ENCODE peak calls at places on chromosomes 2 and 18, in ten cellular contexts. Z is psoas muscle, X is right lobe of liver, J is hepatocyte, V is choroid plexus epithelial cell, L is IMR-90, P is colonic mucosa, E is fibroblast of lung, U is PC-3, F is kidney epithelial cell. R is an unnamed sample.

GRCh38 chr2:74511104-74511989 is 2.9 kb upstream of the TLX2 start:
- DNase-seq in Z (no peak), X (no peak), J (no peak), V (no peak), L (peak), P (no peak), E (peak), U (peak), F (no peak), R (no peak)

GRCh38 chr18:22169889-22170420 is 566 bp downstream of the GATA6 start:
- DNase-seq in Z (peak), X (peak), J (no peak), V (no peak), L (peak), P (no peak), E (no peak), U (peak), F (no peak), R (no peak)

GRCh38 chr2:8457092-8457481 is 224.8 kb upstream of the ID2 start:
- DNase-seq in Z (no peak), X (peak), J (peak), V (no peak), L (no peak), P (peak), E (no peak), U (no peak), F (no peak), R (no peak)

GRCh38 chr2:38653715-38654494 is 12.0 kb upstream of the GALM start:
- DNase-seq in Z (no peak), X (no peak), J (peak), V (no peak), L (peak), P (no peak), E (peak), U (no peak), F (no peak), R (no peak)

GRCh38 chr2:30300456-30301221 is 69.3 kb downstream of the LBH start:
- DNase-seq in Z (no peak), X (no peak), J (no peak), V (peak), L (peak), P (no peak), E (peak), U (no peak), F (no peak), R (peak)

GRCh38 chr2:26561918-26562810 is 79.0 kb downstream of the CIB4 start:
- DNase-seq in Z (peak), X (peak), J (no peak), V (peak), L (no peak), P (peak), E (peak), U (no peak), F (no peak), R (no peak)

GRCh38 chr2:61255580-61256437 is 93.8 kb downstream of the C2orf74 start:
- DNase-seq in Z (no peak), X (no peak), J (no peak), V (peak), L (peak), P (no peak), E (peak), U (peak), F (peak), R (no peak)

GRCh38 chr2:219664958-219665357 is 37.5 kb downstream of the SLC4A3 start:
- DNase-seq in Z (no peak), X (no peak), J (peak), V (peak), L (peak), P (no peak), E (peak), U (no peak), F (no peak), R (no peak)

GRCh38 chr2:126679314-126679713 is 23.4 kb downstream of the GYPC start:
- DNase-seq in Z (no peak), X (no peak), J (no peak), V (no peak), L (no peak), P (no peak), E (no peak), U (no peak), F (no peak), R (no peak)

GRCh38 chr2:20135631-20136050 is 84.2 kb upstream of the LAPTM4A start:
- DNase-seq in Z (peak), X (peak), J (peak), V (peak), L (peak), P (peak), E (peak), U (peak), F (no peak), R (no peak)

DNA sequence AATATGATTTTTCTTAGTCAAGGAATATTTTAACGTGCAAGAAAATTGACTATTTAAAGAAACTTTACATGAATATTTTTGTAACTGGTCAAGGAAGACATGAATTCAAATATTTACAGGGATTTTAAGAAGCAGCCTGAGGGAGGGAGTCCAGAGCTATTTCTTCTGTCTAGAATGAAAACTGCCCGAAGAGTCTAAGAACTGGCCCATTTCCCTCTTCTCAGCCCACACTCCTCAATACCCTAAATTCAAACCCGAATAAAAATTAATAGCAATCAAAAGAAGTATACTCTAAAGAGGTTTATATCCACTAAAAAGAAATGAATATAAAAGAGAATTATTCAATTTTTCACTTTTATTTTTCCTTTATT is 6.5 kb upstream of the NDUFV2 start:
- DNase-seq in Z (no peak), X (no peak), J (no peak), V (no peak), L (no peak), P (no peak), E (no peak), U (no peak), F (no peak), R (no peak)
- TF ChIP-seq CTCF in Z (no peak), X (no peak), J (no peak), V (no peak), L (no peak), P (no peak), E (no peak), U (no peak), F (no peak), R (no peak)

GRCh38 chr18:71020342-71021096 is 731.7 kb downstream of the SOCS6 start:
- DNase-seq in Z (no peak), X (no peak), J (no peak), V (peak), L (peak), P (no peak), E (peak), U (peak), F (no peak), R (no peak)
- H3K4me3 ChIP-seq in Z (no peak), X (no peak), J (no peak), V (no peak), L (no peak), P (no peak), E (no peak), U (no peak), F (no peak), R (no peak)

GRCh38 chr18:35592298-35592697 is 10.8 kb downstream of the GALNT1 start:
- DNase-seq in Z (no peak), X (no peak), J (no peak), V (no peak), L (no peak), P (no peak), E (no peak), U (no peak), F (no peak), R (no peak)

GRCh38 chr18:35590935-35591334 is 9.4 kb downstream of the GALNT1 start:
- DNase-seq in Z (no peak), X (no peak), J (no peak), V (peak), L (peak), P (no peak), E (peak), U (no peak), F (no peak), R (no peak)

GRCh38 chr18:35585608-35586007 is 4.1 kb downstream of the GALNT1 start:
- DNase-seq in Z (no peak), X (no peak), J (no peak), V (no peak), L (no peak), P (no peak), E (no peak), U (no peak), F (no peak), R (no peak)

GRCh38 chr18:35588122-35588521 is 6.6 kb downstream of the GALNT1 start:
- DNase-seq in Z (no peak), X (no peak), J (no peak), V (no peak), L (no peak), P (no peak), E (no peak), U (no peak), F (no peak), R (no peak)

GRCh38 chr18:35588995-35589394 is 7.5 kb downstream of the GALNT1 start:
- DNase-seq in Z (no peak), X (no peak), J (no peak), V (no peak), L (no peak), P (no peak), E (no peak), U (no peak), F (no peak), R (no peak)
- TF ChIP-seq CTCF in Z (no peak), X (no peak), J (no peak), V (peak), L (no peak), P (no peak), E (no peak), U (no peak), F (no peak), R (no peak)

GRCh38 chr2:70182689-70183088 is 8.1 kb downstream of the C2orf42 start:
- DNase-seq in Z (no peak), X (no peak), J (no peak), V (no peak), L (no peak), P (no peak), E (no peak), U (no peak), F (no peak), R (no peak)

DNA sequence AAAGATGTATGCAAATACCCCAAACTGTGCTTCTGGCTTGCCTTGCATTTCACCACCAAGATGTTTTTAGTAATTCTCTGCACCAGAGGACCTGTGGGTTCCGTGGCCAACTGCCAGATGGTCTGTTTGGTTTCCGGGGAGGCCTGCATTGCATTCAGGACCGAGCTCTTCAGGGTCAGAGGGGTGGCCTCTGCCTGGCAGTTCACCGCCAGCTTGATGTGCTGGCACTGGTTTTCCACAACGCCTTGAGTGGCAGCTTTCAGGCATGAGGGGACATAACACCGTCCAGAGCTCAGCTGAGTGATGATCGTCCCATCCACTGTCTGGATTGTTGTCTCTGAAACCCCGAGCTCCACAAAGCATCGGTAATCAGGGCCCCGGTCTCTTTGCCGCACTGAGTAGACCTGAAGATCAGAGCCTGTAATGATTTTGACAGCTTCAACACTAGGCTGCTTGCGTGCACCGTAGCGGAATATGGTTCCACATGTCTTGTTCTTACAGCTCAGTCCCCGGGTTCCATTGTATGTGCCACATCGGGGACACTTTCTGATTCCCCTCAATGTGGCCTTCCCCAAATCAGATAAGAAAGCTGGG is 9.4 kb downstream of the C2orf42 start:
- DNase-seq in Z (no peak), X (no peak), J (no peak), V (no peak), L (no peak), P (no peak), E (no peak), U (no peak), F (no peak), R (no peak)
- H3K4me3 ChIP-seq in Z (no peak), X (no peak), J (no peak), V (no peak), L (no peak), P (no peak), E (no peak), U (no peak), F (no peak), R (no peak)

DNA sequence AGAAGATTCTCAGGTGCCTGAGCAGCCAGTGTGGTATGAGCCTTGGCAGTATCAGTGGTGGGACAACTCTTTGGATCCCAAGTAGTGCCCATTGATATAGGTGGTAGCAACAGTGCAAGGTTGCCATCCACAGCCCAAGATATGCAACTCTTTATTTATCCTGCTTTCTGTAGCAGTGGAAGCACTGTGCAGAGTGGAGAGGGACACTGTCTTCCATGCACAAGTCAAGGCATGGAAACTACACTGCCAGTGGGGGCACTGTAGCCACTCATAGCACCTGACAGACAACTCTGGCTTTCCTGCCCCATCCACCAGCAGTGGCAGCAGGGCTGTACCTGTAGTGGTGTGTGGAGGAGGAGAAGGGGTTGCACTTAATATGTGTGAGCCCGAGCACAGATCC is 409.6 kb upstream of the TMEFF2 start:
- DNase-seq in Z (no peak), X (no peak), J (no peak), V (no peak), L (no peak), P (no peak), E (no peak), U (no peak), F (no peak), R (no peak)
- TF ChIP-seq CTCF in Z (no peak), X (no peak), J (no peak), V (no peak), L (no peak), P (no peak), E (no peak), U (no peak), F (no peak), R (no peak)

GRCh38 chr2:173750332-173750731 is 214.8 kb downstream of the SP3 start:
- DNase-seq in Z (no peak), X (no peak), J (peak), V (peak), L (peak), P (no peak), E (peak), U (no peak), F (peak), R (peak)
- H3K4me3 ChIP-seq in Z (no peak), X (no peak), J (no peak), V (no peak), L (no peak), P (no peak), E (no peak), U (no peak), F (no peak), R (no peak)

DNA sequence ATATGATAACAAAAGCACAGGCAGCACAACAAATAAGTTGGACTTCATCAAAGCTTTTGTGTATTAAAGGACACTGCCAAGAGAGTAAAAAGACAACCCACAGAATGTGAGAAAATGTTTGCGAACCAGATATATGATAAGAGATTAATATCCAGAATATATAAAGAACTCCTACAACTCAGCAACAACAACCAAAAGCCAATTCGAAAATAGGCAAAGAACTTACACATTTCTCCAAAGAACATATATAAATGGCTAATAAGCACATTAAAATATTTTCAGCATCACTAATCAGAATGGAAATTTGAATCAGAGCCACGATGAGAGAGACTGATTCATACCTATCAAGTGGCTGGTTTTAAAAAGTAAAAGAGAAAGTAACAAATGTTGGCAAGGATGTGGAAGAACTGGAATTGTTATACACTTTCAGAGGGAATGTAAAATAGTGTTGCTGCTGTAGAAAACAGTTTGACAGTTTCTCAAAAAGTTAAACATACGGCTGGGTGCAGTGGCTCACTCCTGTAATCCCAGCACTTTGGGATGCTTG is 25.2 kb downstream of the EPB41L5 start:
- DNase-seq in Z (no peak), X (no peak), J (no peak), V (no peak), L (peak), P (no peak), E (peak), U (peak), F (no peak), R (no peak)
- TF ChIP-seq CTCF in Z (no peak), X (no peak), J (no peak), V (no peak), L (no peak), P (no peak), E (no peak), U (no peak), F (no peak), R (no peak)

R was measured in astrocyte of the cerebellum.